ENCODE peak calls at places on chromosomes 3 and 15, in four cellular contexts. T is heart right ventricle, E is left ventricle myocardium inferior, J is mesendoderm. K is an unnamed sample. For H3K27me3 and H3K4me1, the result is how much of the 10 kb centered on the place peaks cover.

GRCh38 chr15:74134387-74135027 is 4.1 kb downstream of the ISLR2 start:
- DNase-seq in T (peak), E (no peak), J (peak), K (no peak)

GRCh38 chr3:8145661-8146060 is 356.0 kb upstream of the LMCD1 start:
- DNase-seq in T (no peak), E (no peak), J (no peak), K (no peak)

GRCh38 chr15:48679952-48680351 is 34.4 kb upstream of the FBN1 start:
- DNase-seq in T (no peak), E (no peak), J (no peak), K (no peak)

GRCh38 chr15:81323559-81323943 is 390 bp downstream of the STARD5 start:
- DNase-seq in T (no peak), E (no peak), J (peak), K (no peak)

GRCh38 chr3:126121074-126121473 is 37.1 kb upstream of the SLC41A3 start:
- DNase-seq in T (no peak), E (no peak), J (no peak), K (no peak)

GRCh38 chr15:65226221-65226620 is 14.9 kb upstream of the CILP start:
- DNase-seq in T (no peak), E (no peak), J (no peak), K (no peak)

GRCh38 chr15:57218826-57219576 is 157.3 kb upstream of the CGNL1 start:
- DNase-seq in T (no peak), E (no peak), J (peak), K (no peak)

GRCh38 chr3:154137036-154137435 is 15.8 kb downstream of the ARHGEF26 start:
- DNase-seq in T (no peak), E (no peak), J (no peak), K (no peak)

DNA sequence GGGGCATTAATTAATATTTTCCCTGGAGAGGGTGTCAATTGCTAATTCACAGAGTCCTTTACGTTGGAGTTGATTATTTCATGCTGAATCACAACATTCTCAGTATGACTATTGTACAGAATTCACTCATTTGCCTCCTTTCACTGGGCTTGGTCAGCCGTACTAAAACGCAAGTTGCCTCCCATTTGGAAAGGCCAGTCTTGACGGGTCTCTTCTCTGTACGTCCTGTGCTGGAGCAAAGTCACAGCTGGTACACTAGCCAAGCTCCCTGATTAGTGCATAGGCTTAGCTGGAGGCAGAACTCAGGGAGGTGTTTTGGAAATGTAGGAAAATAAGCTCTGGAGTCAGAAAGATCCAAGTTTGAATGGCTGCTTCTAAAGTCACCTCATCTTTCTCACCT is 70.0 kb downstream of the CHRNA7 start:
- DNase-seq in T (no peak), E (no peak), J (no peak), K (no peak)
- H3K27me3 ChIP-seq in T (under half), E (under half), J (under half), K (under half)

GRCh38 chr3:188792788-188793187 is 379.0 kb upstream of the TPRG1 start:
- DNase-seq in T (peak), E (peak), J (peak), K (no peak)
- H3K4me1 ChIP-seq in T (under half), E (under half), J (under half), K (half or more)

DNA sequence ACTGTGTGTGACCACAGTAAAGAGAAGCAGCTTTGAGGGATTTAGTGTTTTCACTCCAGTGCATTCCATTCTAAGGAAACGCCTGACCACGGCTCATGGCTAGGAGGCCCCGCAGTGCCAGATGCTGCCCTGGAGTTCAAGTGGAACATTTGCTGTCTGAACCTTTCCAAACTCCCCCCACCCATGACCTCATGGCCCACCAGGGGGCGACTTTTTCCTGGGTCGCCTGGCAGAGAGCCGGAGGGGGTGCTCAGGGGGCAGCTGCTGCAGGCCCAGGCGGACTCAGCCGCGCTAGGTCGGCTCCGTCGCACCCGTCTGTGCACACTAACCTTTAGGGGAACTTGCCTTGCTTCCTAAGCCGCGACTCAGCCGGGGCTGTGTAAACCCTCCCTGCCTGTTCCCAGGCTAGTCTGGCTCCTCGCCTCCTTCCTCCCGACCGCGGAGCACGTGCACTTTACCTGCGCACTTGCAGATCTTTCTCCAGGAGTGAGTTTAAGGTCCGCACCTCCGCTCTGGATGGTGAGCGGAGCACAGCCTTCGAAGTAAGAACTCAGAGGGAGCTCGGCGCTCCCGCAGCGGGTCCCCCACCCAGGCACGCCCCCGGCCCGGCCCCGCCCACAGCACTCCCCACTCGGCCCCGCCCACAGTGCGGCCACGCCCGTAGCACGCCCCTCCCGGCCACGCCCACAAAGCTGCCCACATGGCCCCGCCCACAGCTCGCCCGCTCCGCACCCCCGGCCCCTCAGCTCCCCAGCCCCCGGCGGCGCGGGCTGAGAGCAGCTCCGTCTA is at the start of gene OCA2:
- DNase-seq in T (peak), E (peak), J (peak), K (no peak)
- H3K27me3 ChIP-seq in T (half or more), E (half or more), J (under half), K (under half)

GRCh38 chr3:11953350-11953749 is 50.8 kb upstream of the SYN2 start:
- DNase-seq in T (no peak), E (no peak), J (no peak), K (no peak)

GRCh38 chr3:11950576-11950975 is 53.6 kb upstream of the SYN2 start:
- DNase-seq in T (no peak), E (no peak), J (no peak), K (no peak)

GRCh38 chr3:11956781-11957180 is 47.4 kb upstream of the SYN2 start:
- DNase-seq in T (no peak), E (no peak), J (no peak), K (no peak)

GRCh38 chr3:11954312-11954934 is 49.8 kb upstream of the SYN2 start:
- DNase-seq in T (no peak), E (no peak), J (no peak), K (no peak)

DNA sequence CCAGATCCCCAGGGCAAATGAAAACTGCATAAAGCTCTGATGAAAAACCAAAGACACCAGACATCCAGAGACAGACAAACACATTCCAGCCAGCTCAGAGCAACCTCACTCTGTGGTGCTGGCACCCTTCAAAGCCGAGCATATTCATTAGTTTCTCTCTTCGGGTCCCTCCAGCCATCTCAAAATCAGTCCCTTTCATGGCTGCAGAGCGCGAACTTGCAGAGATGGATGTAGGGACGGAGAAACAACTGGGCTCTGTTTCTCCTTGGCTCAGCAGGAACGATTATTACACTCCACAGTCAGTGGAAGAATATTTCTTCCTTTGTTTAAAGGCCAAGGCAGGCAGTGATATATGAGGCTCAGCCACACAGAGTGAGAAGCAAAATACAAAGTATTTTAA is 50.4 kb upstream of the SYN2 start:
- DNase-seq in T (no peak), E (no peak), J (no peak), K (no peak)
- H3K4me1 ChIP-seq in T (under half), E (under half), J (under half), K (under half)

GRCh38 chr15:37109151-37109912 is 9.0 kb upstream of the MEIS2 start:
- DNase-seq in T (no peak), E (no peak), J (peak), K (no peak)
- H3K27me3 ChIP-seq in T (half or more), E (half or more), J (under half), K (under half)

GRCh38 chr3:39933986-39934693 is 124.7 kb downstream of the MYRIP start:
- DNase-seq in T (no peak), E (no peak), J (no peak), K (no peak)

GRCh38 chr3:39937315-39937714 is 127.9 kb downstream of the MYRIP start:
- DNase-seq in T (no peak), E (no peak), J (no peak), K (no peak)

GRCh38 chr3:39936848-39937247 is 127.4 kb downstream of the MYRIP start:
- DNase-seq in T (no peak), E (no peak), J (no peak), K (no peak)

GRCh38 chr3:39935261-39935660 is 125.9 kb downstream of the MYRIP start:
- DNase-seq in T (no peak), E (no peak), J (peak), K (no peak)

DNA sequence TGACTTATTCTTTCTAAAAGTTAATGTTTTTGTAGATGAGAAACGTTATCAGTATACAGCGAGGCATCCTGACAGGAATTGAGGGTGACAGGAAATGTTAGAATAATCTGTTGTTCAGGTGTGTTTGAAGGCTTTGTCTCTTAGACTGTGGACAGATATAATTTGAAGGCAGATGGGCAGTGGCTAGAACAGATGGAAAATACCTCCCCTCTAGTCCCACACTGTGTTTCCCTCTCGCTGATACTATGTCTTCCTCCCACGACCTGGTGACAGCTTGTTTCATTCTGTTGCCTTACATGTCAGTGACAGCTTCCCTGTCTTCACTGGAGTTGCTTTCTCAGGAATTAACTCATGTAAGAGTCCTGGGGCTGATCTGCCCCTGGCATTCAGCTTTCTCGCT is 125.3 kb downstream of the MYRIP start:
- DNase-seq in T (no peak), E (no peak), J (no peak), K (no peak)
- H3K4me1 ChIP-seq in T (under half), E (under half), J (under half), K (under half)

DNA sequence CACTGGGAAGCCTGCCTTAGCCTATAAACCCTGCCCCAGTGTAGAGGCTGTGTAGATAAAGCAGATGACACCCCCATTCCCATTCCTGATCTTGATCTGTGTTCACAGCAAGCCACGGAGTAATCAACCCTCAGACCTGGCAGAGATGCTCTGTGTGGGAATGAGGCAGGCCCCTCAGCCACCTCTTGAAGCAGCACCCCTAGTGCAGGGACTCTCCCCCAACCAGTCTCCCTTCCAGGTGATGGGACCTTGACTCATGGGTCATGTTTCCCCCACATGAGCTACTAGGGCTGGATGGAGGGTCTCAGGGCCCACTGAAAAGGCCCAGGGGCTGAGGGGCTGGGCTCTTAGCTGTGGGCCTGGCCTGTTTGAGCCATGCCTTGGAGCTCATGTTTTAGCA is 20.5 kb upstream of the DOCK3 start:
- DNase-seq in T (no peak), E (no peak), J (no peak), K (no peak)
- H3K27me3 ChIP-seq in T (under half), E (under half), J (under half), K (under half)

GRCh38 chr15:85116066-85116465 is 134.4 kb downstream of the PDE8A start:
- DNase-seq in T (no peak), E (no peak), J (no peak), K (no peak)
- H3K4me1 ChIP-seq in T (under half), E (under half), J (under half), K (under half)

DNA sequence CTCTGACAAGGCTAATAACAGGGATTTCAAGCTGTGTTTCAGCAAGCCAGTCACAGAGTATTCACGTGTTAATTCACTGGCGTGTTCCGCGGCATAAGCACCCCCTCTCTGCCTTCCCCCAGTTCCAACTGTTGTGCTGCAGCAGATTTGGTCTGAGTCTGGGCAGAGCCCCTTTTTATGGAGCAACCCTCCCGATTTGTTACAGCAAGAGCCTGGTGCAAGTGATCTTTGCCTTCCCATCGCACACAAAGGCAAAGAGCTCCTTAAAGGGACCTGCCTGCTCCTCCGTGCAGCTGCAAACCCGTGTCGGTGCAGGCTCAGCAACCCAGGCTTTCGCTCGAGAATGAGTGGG is 170.5 kb downstream of the KCNAB1 start:
- DNase-seq in T (no peak), E (no peak), J (no peak), K (no peak)
- H3K27me3 ChIP-seq in T (under half), E (half or more), J (under half), K (under half)

K was measured in thoracic aorta.